ENCODE peak calls at places on chromosomes 4 and X, in four cellular contexts. W, C, X and N are unnamed samples.
A peak's percentile ranks its signal among the peaks of the same experiment; 100 is the strongest.

GRCh38 chr4:142960134-142960533 is 114.0 kb upstream of the INPP4B start:
- DNase-seq in C (no peak), X (no peak), W (no peak), N (no peak)

GRCh38 chr4:138870739-138871633 is 144.6 kb upstream of the NOCT start:
- DNase-seq in C (peak; percentile 50), X (peak; percentile 28), W (peak; percentile 68), N (peak; percentile 42)

GRCh38 chr4:185011408-185011807 is 6.9 kb upstream of the HELT start:
- DNase-seq in C (no peak), X (no peak), W (peak; percentile 53), N (peak; percentile 12)

GRCh38 chr4:139622856-139623255 is 42.8 kb upstream of the MGST2 start:
- DNase-seq in W (no peak), X (no peak), C (no peak), N (no peak)

GRCh38 chr4:139857021-139857420 is 191.4 kb downstream of the MGST2 start:
- DNase-seq in C (no peak), X (peak; percentile 6), W (peak; percentile 58), N (peak; percentile 84)

GRCh38 chrX:67563469-67564448 is 19.9 kb downstream of the AR start:
- DNase-seq in X (no peak), C (no peak), W (no peak), N (no peak)

GRCh38 chr4:76981649-76982048 is 32.1 kb downstream of the SEPTIN11 start:
- DNase-seq in C (no peak), X (no peak), W (no peak), N (no peak)

GRCh38 chrX:153728095-153728494 is 3.4 kb downstream of the ABCD1 start:
- DNase-seq in W (no peak), C (no peak), X (no peak), N (no peak)

GRCh38 chr4:48602763-48603162 is 112.7 kb downstream of the ZAR1 start:
- DNase-seq in C (no peak), X (no peak), W (no peak), N (no peak)

GRCh38 chr4:53490965-53491622 is 100.2 kb downstream of the LNX1 start:
- DNase-seq in C (no peak), W (peak; percentile 68), X (no peak), N (peak; percentile 17)

GRCh38 chr4:95898226-95898625 is 58.3 kb downstream of the PDHA2 start:
- DNase-seq in W (peak; percentile 30), X (no peak), C (no peak), N (no peak)

GRCh38 chr4:67575889-67576329 is 17.4 kb downstream of the STAP1 start:
- DNase-seq in C (no peak), X (no peak), W (no peak), N (no peak)

GRCh38 chrX:87391742-87392141 is 125.9 kb upstream of the KLHL4 start:
- DNase-seq in C (no peak), W (no peak), X (no peak), N (no peak)

GRCh38 chr4:168877779-168878491 is 132.1 kb downstream of the CBR4 start:
- DNase-seq in C (peak; percentile 74), X (no peak), W (peak; percentile 45), N (no peak)

GRCh38 chr4:10589308-10589707 is 95.3 kb downstream of the CLNK start:
- DNase-seq in C (no peak), X (no peak), W (no peak), N (no peak)

GRCh38 chr4:4941741-4942140 is 77.5 kb downstream of the CYTL1 start:
- DNase-seq in X (no peak), C (no peak), W (no peak), N (no peak)
- H3K4me3 ChIP-seq in X (no peak overlapping the region), C (no peak overlapping the region), W (no peak overlapping the region), N (no peak overlapping the region)

GRCh38 chr4:158121203-158121586 is 51.6 kb downstream of the GASK1B start:
- DNase-seq in W (no peak), C (no peak), X (no peak), N (no peak)
- H3K4me3 ChIP-seq in W (no peak overlapping the region), C (no peak overlapping the region), X (no peak overlapping the region), N (no peak overlapping the region)

DNA sequence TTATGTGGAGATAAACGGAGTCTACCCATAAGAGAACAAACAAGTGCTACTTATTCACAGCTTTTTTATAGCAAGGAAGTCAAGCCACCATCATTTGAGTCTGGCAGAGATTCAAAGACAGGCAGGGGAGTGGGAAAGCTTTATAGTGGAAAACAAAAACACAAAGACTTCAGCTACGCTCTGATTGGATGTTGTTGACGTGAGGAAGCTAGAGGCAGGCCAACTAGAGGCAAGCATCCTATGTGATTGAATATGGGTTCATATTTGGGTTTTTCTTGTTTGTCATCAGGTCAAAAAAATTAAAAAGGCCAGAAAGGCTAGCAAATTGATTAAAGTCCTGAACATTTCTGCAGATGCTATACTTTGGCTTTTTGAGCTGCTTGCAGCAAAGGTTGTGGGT is 709 bp upstream of the TCEAL4 start:
- DNase-seq in X (no peak), C (no peak), W (no peak), N (no peak)
- H3K4me3 ChIP-seq in X (peak overlapping the region; percentile 62), C (no peak overlapping the region), W (no peak overlapping the region), N (no peak overlapping the region)

GRCh38 chr4:180665481-180665880 is 1577.7 kb upstream of the TENM3 start:
- DNase-seq in C (no peak), X (no peak), W (no peak), N (no peak)

GRCh38 chr4:180664766-180665368 is 1578.3 kb upstream of the TENM3 start:
- DNase-seq in X (peak; percentile 28), C (no peak), W (peak; percentile 77), N (peak; percentile 77)

GRCh38 chr4:180669637-180670036 is 1573.6 kb upstream of the TENM3 start:
- DNase-seq in W (no peak), C (no peak), X (no peak), N (no peak)

GRCh38 chr4:180668732-180669131 is 1574.5 kb upstream of the TENM3 start:
- DNase-seq in W (no peak), X (no peak), C (no peak), N (no peak)

DNA sequence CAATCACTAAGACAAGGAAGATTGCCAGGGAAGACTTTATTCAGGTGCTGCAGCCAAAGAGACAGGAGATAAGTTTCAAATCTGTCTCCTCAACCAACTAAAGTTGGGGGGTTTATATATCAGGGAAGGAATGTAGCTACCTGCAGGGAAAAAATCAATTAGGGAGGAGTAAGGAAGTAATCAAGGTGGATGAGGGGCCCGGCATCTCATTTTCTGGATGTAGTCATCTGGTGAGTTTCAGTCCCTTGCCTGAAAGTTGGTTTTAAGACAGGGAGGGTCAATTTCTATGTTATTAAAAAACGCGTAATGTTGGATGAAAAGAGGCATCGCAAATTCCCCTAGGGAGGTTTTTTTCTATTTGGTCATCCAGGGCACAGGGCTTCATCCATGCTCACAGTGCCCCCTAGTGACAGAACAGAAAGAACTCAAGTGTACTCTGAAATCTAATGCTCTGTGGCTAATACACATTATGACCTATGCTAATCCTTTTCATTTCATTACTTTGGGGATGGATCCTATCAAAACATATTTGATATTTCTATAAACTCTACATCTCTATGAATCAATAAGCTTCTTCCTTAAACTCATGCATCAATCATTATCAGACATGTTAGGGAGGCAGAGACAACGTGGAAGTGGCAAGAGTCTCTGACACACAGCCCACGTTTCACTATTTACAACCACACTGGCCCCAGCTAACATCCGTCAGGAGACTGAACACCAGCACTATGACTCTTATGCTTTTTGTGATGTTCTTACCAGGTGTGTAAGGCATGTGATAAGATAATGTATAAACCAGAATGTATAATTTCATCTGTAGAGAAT is 1577.0 kb upstream of the TENM3 start:
- DNase-seq in C (no peak), W (peak; percentile 72), X (no peak), N (peak; percentile 27)
- H3K4me3 ChIP-seq in C (no peak overlapping the region), W (no peak overlapping the region), X (no peak overlapping the region), N (no peak overlapping the region)

GRCh38 chr4:16225139-16225538 is 1.1 kb downstream of the TAPT1 start:
- DNase-seq in C (no peak), W (peak; percentile 58), X (peak; percentile 34), N (no peak)

GRCh38 chr4:16224669-16225068 is 1.6 kb downstream of the TAPT1 start:
- DNase-seq in C (no peak), W (no peak), X (peak; percentile 33), N (no peak)

GRCh38 chr4:16225681-16225995 is 633 bp downstream of the TAPT1 start:
- DNase-seq in C (no peak), W (no peak), X (no peak), N (no peak)

GRCh38 chr4:16224264-16224663 is 2.0 kb downstream of the TAPT1 start:
- DNase-seq in C (no peak), X (peak; percentile 10), W (no peak), N (no peak)

GRCh38 chr4:16222957-16223527 is 3.2 kb downstream of the TAPT1 start:
- DNase-seq in X (no peak), C (no peak), W (no peak), N (no peak)
- H3K4me3 ChIP-seq in X (peak overlapping the region; percentile 97), C (no peak overlapping the region), W (peak overlapping the region; percentile 7), N (no peak overlapping the region)